ENCODE peak calls at places on chromosome 1, in ten cellular contexts. L is sigmoid colon, S is fibroblast of mammary gland, W is endodermal cell, Y is heart right ventricle, A is tibial artery, Q is AG10803, H is lower leg skin, G is AG04450, T is PC-9. K is an unnamed sample.

GRCh38 chr1:27785763-27786162 is 12.7 kb downstream of the STX12 start:
- DNase-seq in S (no peak), G (no peak), Y (no peak), A (no peak), H (no peak), W (no peak), L (no peak), T (peak; percentile 57), Q (peak; percentile 39), K (no peak)

GRCh38 chr1:65791860-65792670 is 630 bp upstream of the PDE4B start:
- DNase-seq in H (no peak), A (peak; percentile 20), Y (no peak), T (no peak), L (peak; percentile 53), G (no peak), W (peak; percentile 75), S (peak; percentile 16), Q (peak; percentile 37), K (no peak)

GRCh38 chr1:171965802-171966201 is 124.5 kb downstream of the DNM3 start:
- DNase-seq in T (no peak), W (no peak), Q (peak; percentile 47), A (no peak), G (no peak), H (no peak), L (no peak), Y (no peak), S (peak; percentile 31), K (no peak)

GRCh38 chr1:227549892-227550291 is 13.5 kb upstream of the ZNF678 start:
- DNase-seq in T (no peak), H (no peak), S (no peak), Q (no peak), A (no peak), W (no peak), L (no peak), Y (no peak), G (no peak), K (no peak)

GRCh38 chr1:221023482-221023881 is 144.2 kb downstream of the HLX start:
- DNase-seq in H (no peak), Q (no peak), S (no peak), Y (no peak), G (no peak), T (no peak), W (no peak), L (no peak), A (no peak), K (no peak)

GRCh38 chr1:115289940-115290339 is 48.1 kb downstream of the NGF start:
- DNase-seq in T (no peak), A (no peak), Q (no peak), Y (no peak), G (no peak), H (no peak), W (peak; percentile 50), S (no peak), L (no peak), K (no peak)

GRCh38 chr1:181095763-181096184 is 7.3 kb downstream of the IER5 start:
- DNase-seq in W (no peak), S (no peak), A (no peak), L (no peak), Y (no peak), H (no peak), Q (no peak), G (no peak), T (no peak), K (no peak)

GRCh38 chr1:145720878-145721671 is 1.8 kb downstream of the CD160 start:
- DNase-seq in H (peak; percentile 94), S (peak; percentile 55), L (peak; percentile 83), Q (peak; percentile 54), G (peak; percentile 29), Y (peak; percentile 61), W (peak; percentile 94), T (no peak), A (peak; percentile 45), K (peak; percentile 70)

GRCh38 chr1:7860130-7860529 is 7.3 kb upstream of the UTS2 start:
- DNase-seq in H (no peak), L (no peak), Q (no peak), T (no peak), W (no peak), G (no peak), Y (no peak), S (no peak), A (no peak), K (no peak)

GRCh38 chr1:64898107-64898861 is 68.1 kb downstream of the JAK1 start:
- DNase-seq in T (peak; percentile 99), Q (peak; percentile 91), A (peak; percentile 96), G (peak; percentile 46), H (peak; percentile 94), L (peak; percentile 95), S (peak; percentile 99), W (peak; percentile 88), Y (peak; percentile 89), K (peak; percentile 67)

GRCh38 chr1:231606712-231607111 is 19.9 kb upstream of the DISC1 start:
- DNase-seq in Y (no peak), T (peak; percentile 82), S (no peak), H (no peak), G (no peak), Q (peak; percentile 27), W (no peak), A (no peak), L (no peak), K (no peak)

GRCh38 chr1:206824327-206824726 is 41.1 kb upstream of the IL20 start:
- DNase-seq in H (no peak), Y (no peak), S (no peak), G (no peak), A (no peak), T (no peak), L (no peak), W (no peak), Q (peak; percentile 53), K (peak; percentile 42)
- H3K4me3 ChIP-seq in H (no peak overlapping the region), Y (no peak overlapping the region), S (no peak overlapping the region), G (no peak overlapping the region), A (no peak overlapping the region), T (no peak overlapping the region), L (no peak overlapping the region), W (no peak overlapping the region), Q (no peak overlapping the region), K (no peak overlapping the region)

GRCh38 chr1:6601865-6602668 is 602 bp downstream of the KLHL21 start:
- DNase-seq in W (peak; percentile 73), A (peak; percentile 51), G (no peak), S (peak; percentile 50), Q (peak; percentile 56), L (peak; percentile 82), H (peak; percentile 88), T (no peak), Y (peak; percentile 38), K (peak; percentile 55)

GRCh38 chr1:6599141-6599975 is 3.3 kb downstream of the KLHL21 start:
- DNase-seq in Q (peak; percentile 50), W (no peak), G (no peak), H (peak; percentile 87), A (no peak), S (peak; percentile 55), T (peak; percentile 57), L (no peak), Y (no peak), K (peak; percentile 63)

GRCh38 chr1:6602669-6603423 is at the start of gene KLHL21:
- DNase-seq in A (peak; percentile 86), T (peak; percentile 54), W (peak; percentile 92), Y (peak; percentile 91), H (peak; percentile 98), L (peak; percentile 97), S (peak; percentile 81), G (no peak), Q (peak; percentile 88), K (peak; percentile 91)

GRCh38 chr1:6600410-6601048 is 2.1 kb downstream of the KLHL21 start:
- DNase-seq in L (no peak), Y (no peak), G (no peak), H (no peak), Q (peak; percentile 31), W (no peak), S (no peak), A (no peak), T (no peak), K (no peak)

GRCh38 chr1:6601049-6601864 is 1.4 kb downstream of the KLHL21 start:
- DNase-seq in G (peak; percentile 82), Q (peak; percentile 91), S (peak; percentile 99), A (peak; percentile 93), Y (peak; percentile 80), T (peak; percentile 90), L (peak; percentile 94), H (peak; percentile 96), W (peak; percentile 75), K (peak; percentile 77)
- TF ChIP-seq CTCF in G (peak; percentile 8), Q (no peak), S (no peak), A (peak; percentile 8), Y (no peak), T (no peak), L (no peak), H (no peak), W (no peak), K (no peak)

GRCh38 chr1:175648927-175649326 is 94.5 kb downstream of the TNR start:
- DNase-seq in G (no peak), A (no peak), H (no peak), T (no peak), Q (no peak), L (no peak), Y (no peak), W (no peak), S (no peak), K (no peak)

GRCh38 chr1:175649416-175649815 is 94.0 kb downstream of the TNR start:
- DNase-seq in W (peak; percentile 64), T (no peak), S (no peak), Q (no peak), A (no peak), H (no peak), L (no peak), Y (no peak), G (no peak), K (no peak)

GRCh38 chr1:175641633-175642032 is 101.8 kb downstream of the TNR start:
- DNase-seq in G (no peak), A (no peak), Q (no peak), W (no peak), Y (no peak), T (no peak), S (no peak), H (no peak), L (no peak), K (no peak)

DNA sequence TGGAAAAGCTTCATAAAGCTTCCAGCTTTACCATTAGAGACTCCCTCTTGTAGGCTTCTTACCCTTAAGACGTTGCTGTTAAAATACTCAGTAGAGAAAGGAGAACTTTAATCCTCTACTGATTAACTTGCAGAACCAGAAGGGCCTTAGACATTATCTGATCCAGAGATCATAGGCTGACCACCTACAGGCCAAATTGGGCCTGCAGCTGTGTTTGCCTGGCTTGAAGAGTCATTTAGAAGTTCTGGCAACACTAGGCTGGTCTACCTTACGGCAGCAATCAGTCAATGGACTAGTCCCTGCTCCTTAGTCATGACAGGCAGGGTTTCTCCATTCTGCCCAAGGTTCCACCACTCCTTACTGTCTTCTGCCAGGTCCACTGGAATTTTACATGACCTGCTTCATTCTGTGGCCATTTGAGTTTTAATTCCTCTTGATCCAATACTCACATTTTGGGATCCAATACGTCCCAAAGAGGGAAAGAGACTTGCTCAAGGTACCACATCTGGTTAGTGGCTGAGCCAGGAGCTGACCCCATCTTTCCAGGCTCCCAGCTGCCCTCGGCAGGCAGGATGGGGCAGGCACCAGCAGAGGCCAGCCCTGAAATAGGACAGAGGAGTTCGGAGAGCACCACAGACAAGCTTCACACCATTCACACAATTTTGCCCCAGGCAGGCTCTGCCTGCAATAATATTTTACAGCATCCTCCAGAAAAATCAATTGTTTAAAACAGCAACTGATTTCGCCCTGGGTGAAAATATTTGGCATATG is 96.8 kb downstream of the TNR start:
- DNase-seq in T (no peak), A (no peak), W (peak; percentile 67), Q (no peak), S (no peak), L (no peak), H (no peak), Y (no peak), G (no peak), K (no peak)
- H3K4me3 ChIP-seq in T (no peak overlapping the region), A (no peak overlapping the region), W (peak overlapping the region; percentile 44), Q (no peak overlapping the region), S (no peak overlapping the region), L (no peak overlapping the region), H (no peak overlapping the region), Y (no peak overlapping the region), G (no peak overlapping the region), K (no peak overlapping the region)

GRCh38 chr1:56426587-56426986 is 152.8 kb downstream of the PLPP3 start:
- DNase-seq in G (no peak), T (no peak), H (no peak), L (no peak), S (no peak), A (no peak), Y (no peak), W (no peak), Q (no peak), K (no peak)
- TF ChIP-seq CTCF in G (no peak), T (no peak), H (no peak), L (no peak), S (no peak), A (no peak), Y (no peak), W (no peak), Q (no peak), K (no peak)